ENCODE peak calls at places on chromosomes 16 and 17, in six cellular contexts. U is activated naive CD8-positive, alpha-beta T cell treated with anti-CD3 and anti-CD28 coated beads, Interleukin-2, amount 10 ng/mL, durations not matched to agents 7 days and 5 days; X is T47D; C is IMR-90; N is MV-4-11; H is memory B cell. Q is an unnamed sample.

GRCh38 chr16:24984903-24985675 is 30.1 kb downstream of the ARHGAP17 start:
- DNase-seq in U (no peak), X (no peak), C (no peak), N (peak; percentile 5), H (no peak), Q (no peak)

GRCh38 chr16:75266738-75267630 is 15.6 kb upstream of the BCAR1 start:
- DNase-seq in U (no peak), X (no peak), C (no peak), N (no peak), H (no peak), Q (no peak)

GRCh38 chr17:58339775-58340622 is 11.4 kb upstream of the TSPOAP1 start:
- DNase-seq in U (peak; percentile 47), X (no peak), C (no peak), N (no peak), H (no peak), Q (peak; percentile 64)

GRCh38 chr17:48550313-48551205 is 5.7 kb upstream of the HOXB2 start:
- DNase-seq in U (no peak), X (no peak), C (peak; percentile 40), N (no peak), H (no peak), Q (no peak)

GRCh38 chr17:19747829-19748806 is at the start of gene ALDH3A1:
- DNase-seq in U (no peak), X (no peak), C (no peak), N (no peak), H (no peak), Q (no peak)

GRCh38 chr16:77594798-77595625 is 127.3 kb upstream of the NUDT7 start:
- DNase-seq in U (no peak), X (no peak), C (no peak), N (no peak), H (no peak), Q (no peak)

GRCh38 chr16:30185141-30185682 is 1.8 kb downstream of the CORO1A start:
- DNase-seq in U (no peak), X (no peak), C (no peak), N (peak; percentile 70), H (no peak), Q (no peak)

GRCh38 chr17:72359811-72360210 is 239.0 kb downstream of the SOX9 start:
- DNase-seq in U (no peak), X (no peak), C (peak; percentile 31), N (no peak), H (no peak), Q (no peak)

GRCh38 chr16:50627419-50627818 is 53.7 kb downstream of the SNX20 start:
- DNase-seq in U (peak; percentile 51), X (no peak), C (no peak), N (no peak), H (peak; percentile 9), Q (peak; percentile 68)

GRCh38 chr17:18951941-18952842 is at the start of gene SLC5A10:
- DNase-seq in U (no peak), X (peak; percentile 60), C (no peak), N (no peak), H (no peak), Q (no peak)

GRCh38 chr16:9238346-9238745 is 146.9 kb downstream of the HAPSTR1 start:
- DNase-seq in U (no peak), X (no peak), C (no peak), N (no peak), H (no peak), Q (no peak)

GRCh38 chr16:695355-696089 is 5.3 kb upstream of the WDR24 start:
- DNase-seq in U (peak; percentile 82), X (no peak), C (no peak), N (no peak), H (no peak), Q (peak; percentile 90)

GRCh38 chr16:30965436-30965835 is 7.9 kb downstream of the SETD1A start:
- DNase-seq in U (no peak), X (no peak), C (no peak), N (no peak), H (no peak), Q (no peak)

GRCh38 chr17:8981443-8981842 is 15.9 kb upstream of the PIK3R5 start:
- DNase-seq in U (no peak), X (no peak), C (no peak), N (no peak), H (no peak), Q (no peak)

GRCh38 chr17:1094591-1094990 is 85.2 kb downstream of the ABR start:
- DNase-seq in U (no peak), X (no peak), C (no peak), N (no peak), H (no peak), Q (no peak)

GRCh38 chr17:38357488-38358123 is 6.0 kb downstream of the SOCS7 start:
- DNase-seq in U (no peak), X (no peak), C (no peak), N (no peak), H (no peak), Q (no peak)

GRCh38 chr16:24721830-24722238 is 7.6 kb upstream of the TNRC6A start:
- DNase-seq in U (no peak), X (no peak), C (no peak), N (no peak), H (no peak), Q (peak; percentile 79)

GRCh38 chr17:9291912-9292562 is 270.7 kb downstream of the NTN1 start:
- DNase-seq in U (peak; percentile 47), X (peak; percentile 54), C (peak; percentile 25), N (peak; percentile 24), H (peak; percentile 14), Q (peak; percentile 75)

GRCh38 chr16:69241911-69242310 is 54.9 kb downstream of the SNTB2 start:
- DNase-seq in U (no peak), X (no peak), C (peak; percentile 76), N (no peak), H (no peak), Q (no peak)

GRCh38 chr17:47287639-47288038 is 34.0 kb downstream of the ITGB3 start:
- DNase-seq in U (no peak), X (no peak), C (no peak), N (no peak), H (no peak), Q (no peak)

GRCh38 chr16:80948886-80949502 is 57.7 kb downstream of the CMC2 start:
- DNase-seq in U (no peak), X (no peak), C (peak; percentile 20), N (no peak), H (no peak), Q (peak; percentile 74)

GRCh38 chr16:31129568-31130335 is 5.8 kb downstream of the PRSS8 start:
- DNase-seq in U (no peak), X (no peak), C (no peak), N (peak; percentile 62), H (no peak), Q (no peak)

GRCh38 chr16:55142405-55142804 is 181.6 kb upstream of the IRX6 start:
- DNase-seq in U (no peak), X (no peak), C (no peak), N (no peak), H (no peak), Q (no peak)

GRCh38 chr17:77473615-77474226 is 333.0 kb downstream of the SEC14L1 start:
- DNase-seq in U (no peak), X (no peak), C (no peak), N (no peak), H (no peak), Q (no peak)

GRCh38 chr17:77345260-77345910 is 204.6 kb downstream of the SEC14L1 start:
- DNase-seq in U (peak; percentile 24), X (no peak), C (no peak), N (no peak), H (no peak), Q (peak; percentile 53)

GRCh38 chr16:6447046-6447445 is 885.6 kb upstream of the RBFOX1 start:
- DNase-seq in U (no peak), X (no peak), C (no peak), N (no peak), H (no peak), Q (no peak)

GRCh38 chr16:69444873-69445517 is 20.6 kb downstream of the CYB5B start:
- DNase-seq in U (no peak), X (no peak), C (peak; percentile 45), N (no peak), H (no peak), Q (no peak)

GRCh38 chr17:43740541-43740940 is 18.1 kb downstream of the SOST start:
- DNase-seq in U (no peak), X (no peak), C (peak; percentile 59), N (no peak), H (no peak), Q (no peak)

GRCh38 chr16:4847774-4848587 is 700 bp downstream of the UBN1 start:
- DNase-seq in U (no peak), X (peak; percentile 70), C (peak; percentile 64), N (peak; percentile 37), H (peak; percentile 45), Q (peak; percentile 77)

GRCh38 chr17:68771867-68772515 is 170.8 kb upstream of the FAM20A start:
- DNase-seq in U (no peak), X (peak; percentile 75), C (peak; percentile 75), N (peak; percentile 74), H (peak; percentile 38), Q (no peak)

GRCh38 chr16:85651822-85652430 is 36.8 kb downstream of the GINS2 start:
- DNase-seq in U (no peak), X (peak; percentile 68), C (no peak), N (no peak), H (no peak), Q (no peak)

GRCh38 chr17:78214706-78215061 is 631 bp downstream of the BIRC5 start:
- DNase-seq in U (no peak), X (no peak), C (no peak), N (no peak), H (no peak), Q (no peak)